ENCODE peak calls at places on chromosomes 4 and X, in ten cellular contexts. S, A, L, T, U, M, Y, G, F and P are unnamed samples. For H3K4me1, the result is how much of the 10 kb centered on the place peaks cover.

GRCh38 chrX:73851014-73852009 is 288.3 kb downstream of the CHIC1 start:
- DNase-seq in F (no peak), U (no peak), A (peak), M (peak), T (peak), G (no peak), L (peak), S (peak), Y (no peak), P (no peak)

GRCh38 chr4:108650212-108651067 is at the start of gene OSTC:
- DNase-seq in S (peak), A (peak), U (peak), L (peak), T (peak), G (peak), Y (peak), M (peak), F (peak), P (peak)

GRCh38 chr4:189773909-189774308 is 166.8 kb upstream of the FRG1 start:
- DNase-seq in Y (peak), L (peak), F (peak), S (no peak), M (no peak), U (no peak), A (peak), G (no peak), T (no peak), P (peak)

GRCh38 chrX:17631647-17632046 is 105.6 kb upstream of the SCML1 start:
- DNase-seq in S (no peak), G (no peak), A (no peak), L (no peak), T (no peak), Y (no peak), F (no peak), M (no peak), U (no peak), P (no peak)

GRCh38 chrX:97909245-97909644 is 1025.5 kb downstream of the RPA4 start:
- DNase-seq in F (no peak), M (peak), S (no peak), A (no peak), Y (no peak), G (no peak), L (no peak), T (no peak), U (no peak), P (no peak)

GRCh38 chrX:1165535-1166196 is 46.8 kb downstream of the CRLF2 start:
- DNase-seq in U (no peak), T (no peak), S (no peak), L (no peak), G (no peak), A (no peak), Y (no peak), M (no peak), F (peak), P (no peak)

GRCh38 chrX:54208531-54208930 is 25.5 kb upstream of the FAM120C start:
- DNase-seq in G (no peak), S (no peak), A (peak), M (no peak), Y (no peak), T (no peak), L (peak), U (no peak), F (peak), P (no peak)

GRCh38 chrX:40947276-40947675 is 138.0 kb upstream of the USP9X start:
- DNase-seq in U (no peak), L (peak), S (no peak), Y (no peak), T (no peak), G (no peak), F (peak), M (no peak), A (peak), P (no peak)

GRCh38 chr4:171857302-171858005 is 44.2 kb downstream of the GALNTL6 start:
- DNase-seq in M (no peak), F (no peak), L (peak), S (no peak), G (no peak), U (no peak), A (peak), T (no peak), Y (no peak), P (no peak)

GRCh38 chr4:42347076-42347475 is 50.2 kb upstream of the SHISA3 start:
- DNase-seq in M (no peak), A (no peak), Y (no peak), S (no peak), T (no peak), F (no peak), G (no peak), U (no peak), L (no peak), P (no peak)
- H3K4me1 ChIP-seq in M (under half), A (under half), Y (under half), S (under half), T (under half), F (under half), G (under half), U (under half), L (under half), P (under half)

DNA sequence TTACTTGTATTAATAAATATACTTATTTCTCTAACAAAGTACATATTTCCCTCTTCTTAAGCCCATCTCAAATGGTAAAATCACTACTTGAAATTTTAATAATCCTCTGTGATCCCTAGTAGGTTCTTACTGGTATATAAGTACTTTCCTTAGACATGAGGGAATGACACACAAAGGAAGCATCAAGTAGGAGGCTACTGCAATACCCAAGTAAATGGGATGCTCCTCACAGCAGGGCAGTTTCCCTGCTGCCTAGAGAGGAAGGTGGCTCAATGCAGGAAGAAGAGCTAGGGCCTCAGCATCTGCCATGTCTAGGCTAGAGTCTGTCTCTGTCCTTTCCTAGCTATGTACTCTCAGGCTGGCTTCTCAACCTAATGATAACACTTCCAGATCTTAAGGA is 122.1 kb upstream of the DIPK2B start:
- DNase-seq in F (peak), U (peak), M (no peak), G (no peak), T (no peak), Y (peak), L (peak), S (no peak), A (peak), P (no peak)
- H3K9ac ChIP-seq in F (peak), U (no peak), M (no peak), G (peak), T (no peak), Y (peak), L (no peak), S (no peak), A (no peak), P (no peak)

DNA sequence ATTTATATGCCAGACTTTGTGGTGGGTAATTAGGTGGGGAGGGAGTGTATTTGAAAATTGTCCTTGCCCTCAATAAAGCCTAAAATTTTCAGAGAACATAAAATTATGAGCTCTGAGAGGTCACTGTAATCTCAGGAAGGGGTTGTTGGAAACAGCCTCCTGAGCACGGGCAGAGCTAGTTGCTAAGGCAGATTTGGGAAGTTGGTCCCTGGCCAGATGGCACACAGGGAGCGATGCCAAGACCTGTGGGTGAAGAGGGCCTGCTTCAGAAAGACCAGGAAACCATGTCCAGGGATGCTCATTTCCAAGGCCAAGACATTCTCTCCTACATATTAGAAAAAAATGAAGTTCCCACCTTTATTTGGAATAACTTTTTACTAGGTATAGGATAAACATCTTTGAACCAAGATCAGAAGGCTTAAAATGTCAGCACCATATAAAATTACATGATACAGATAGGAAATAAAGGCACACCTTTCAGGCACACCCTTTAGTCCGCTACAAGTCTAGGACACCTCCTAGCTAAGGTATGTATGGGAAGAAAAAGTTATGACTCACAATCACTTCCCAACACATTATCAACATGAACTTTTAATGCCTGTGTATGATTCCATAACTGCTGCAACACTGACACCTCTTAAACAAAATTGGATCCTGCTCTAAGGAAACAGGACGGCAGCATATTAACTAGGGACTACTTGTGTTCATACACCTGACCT is 2.2 kb upstream of the PPP3CA start:
- DNase-seq in T (peak), F (peak), A (peak), U (no peak), Y (peak), S (peak), G (peak), L (peak), M (no peak), P (no peak)
- H3K4me3 ChIP-seq in T (no peak), F (peak), A (peak), U (no peak), Y (peak), S (no peak), G (peak), L (no peak), M (no peak), P (no peak)

DNA sequence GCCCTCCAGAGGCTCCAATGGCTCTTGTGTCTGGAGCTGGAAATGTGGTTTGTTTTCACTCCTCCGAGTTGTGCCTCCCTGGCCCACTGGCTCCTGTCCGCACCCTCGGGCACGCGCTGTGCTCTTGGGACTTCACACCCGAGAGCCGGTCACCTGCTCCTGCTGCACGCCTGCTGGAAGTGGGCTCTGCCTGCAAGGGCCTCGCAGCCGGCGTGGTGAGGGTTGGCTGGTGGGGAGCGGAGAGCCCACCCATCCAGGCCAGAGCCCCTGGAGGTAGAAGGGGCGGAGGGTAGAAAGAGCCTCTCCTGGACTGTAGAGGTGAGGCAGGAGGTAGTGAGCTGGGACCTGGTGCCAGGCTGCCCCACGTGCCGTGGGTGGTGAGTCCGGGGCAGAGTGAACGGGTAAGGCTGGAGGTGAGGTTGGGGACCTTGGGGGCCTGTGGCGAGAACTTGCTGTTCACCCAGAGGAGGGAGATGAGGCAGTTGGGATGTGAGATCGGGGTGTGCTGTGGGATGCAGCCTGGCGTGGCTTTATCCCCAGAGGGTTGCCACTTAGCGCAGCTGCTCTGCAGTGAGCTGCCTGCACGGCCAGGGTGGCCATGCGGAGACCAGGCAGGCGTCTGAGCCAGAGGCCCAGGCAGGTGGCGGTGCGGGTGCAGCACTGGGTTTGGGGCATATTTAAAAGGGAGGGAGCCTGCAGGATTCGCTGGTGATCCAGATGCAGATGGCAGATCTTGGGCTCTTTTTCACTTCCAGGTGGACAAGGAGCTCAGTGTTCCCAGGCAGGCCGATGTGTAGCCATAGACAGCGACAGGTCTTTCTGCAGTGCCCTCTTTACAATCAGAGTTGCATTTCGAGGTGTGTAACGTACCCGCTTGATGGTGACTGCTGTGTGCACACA is 48.8 kb downstream of the PCGF3 start:
- DNase-seq in U (no peak), Y (no peak), F (no peak), A (no peak), S (no peak), T (no peak), M (no peak), L (no peak), G (no peak), P (no peak)
- H3K4me1 ChIP-seq in U (under half), Y (under half), F (under half), A (under half), S (under half), T (under half), M (under half), L (under half), G (under half), P (under half)

GRCh38 chr4:72302981-72303704 is 265.9 kb downstream of the ADAMTS3 start:
- DNase-seq in M (no peak), S (no peak), A (peak), T (peak), F (peak), Y (peak), G (peak), L (no peak), U (peak), P (peak)
- H3K9ac ChIP-seq in M (no peak), S (no peak), A (no peak), T (no peak), F (no peak), Y (no peak), G (no peak), L (no peak), U (no peak), P (no peak)

GRCh38 chr4:138588501-138588900 is 346.4 kb upstream of the SLC7A11 start:
- DNase-seq in F (peak), U (no peak), A (peak), S (no peak), M (no peak), T (no peak), Y (no peak), L (no peak), G (no peak), P (no peak)
- H3K4me3 ChIP-seq in F (no peak), U (no peak), A (no peak), S (no peak), M (no peak), T (no peak), Y (no peak), L (no peak), G (no peak), P (no peak)